ENCODE peak calls at places on chromosomes 11 and 22, in four cellular contexts. U, P, Z and H are unnamed samples.
A peak's percentile ranks its signal among the peaks of the same experiment; 100 is the strongest.

GRCh38 chr11:2581151-2581930 is 118.5 kb downstream of the KCNQ1OT1 start:
- DNase-seq in P (no peak), Z (no peak), U (no peak), H (no peak)

GRCh38 chr22:38864361-38865191 is 7.4 kb downstream of the CBX6 start:
- DNase-seq in P (peak; percentile 21), U (no peak), Z (no peak), H (no peak)

GRCh38 chr22:50568626-50569025 is 5.9 kb upstream of the SYCE3 start:
- DNase-seq in P (no peak), U (no peak), Z (no peak), H (no peak)

GRCh38 chr11:111236355-111236754 is 9.2 kb upstream of the POU2AF2 start:
- DNase-seq in Z (no peak), U (peak; percentile 5), P (no peak), H (no peak)

GRCh38 chr22:23862103-23862502 is 4.4 kb downstream of the SLC2A11 start:
- DNase-seq in U (peak; percentile 52), P (peak; percentile 50), Z (no peak), H (no peak)

GRCh38 chr11:19084661-19085315 is 24.3 kb upstream of the MRGPRX2 start:
- DNase-seq in U (no peak), P (no peak), Z (no peak), H (no peak)

GRCh38 chr11:111205622-111206385 is 39.7 kb upstream of the POU2AF2 start:
- DNase-seq in Z (no peak), P (no peak), U (no peak), H (no peak)

GRCh38 chr11:2569321-2569721 is 124.5 kb downstream of the KCNQ1 start:
- DNase-seq in U (no peak), Z (no peak), P (no peak), H (peak; percentile 17)

GRCh38 chr11:43868852-43869567 is 11.6 kb upstream of the ALKBH3 start:
- DNase-seq in Z (peak; percentile 70), U (peak; percentile 80), P (peak; percentile 13), H (no peak)

GRCh38 chr11:78318733-78319132 is 98.9 kb downstream of the GAB2 start:
- DNase-seq in Z (no peak), U (no peak), P (no peak), H (no peak)

GRCh38 chr11:78315724-78316123 is 101.9 kb downstream of the GAB2 start:
- DNase-seq in Z (no peak), P (no peak), U (no peak), H (no peak)

GRCh38 chr11:78319453-78319955 is 98.1 kb downstream of the GAB2 start:
- DNase-seq in U (peak; percentile 69), P (peak; percentile 36), Z (no peak), H (no peak)

GRCh38 chr11:78314753-78315152 is 102.9 kb downstream of the GAB2 start:
- DNase-seq in Z (no peak), P (no peak), U (no peak), H (no peak)

GRCh38 chr11:78318321-78318720 is 99.3 kb downstream of the GAB2 start:
- DNase-seq in U (no peak), Z (no peak), P (peak; percentile 80), H (no peak)
- H3K4me3 ChIP-seq in U (no peak overlapping the region), Z (no peak overlapping the region), P (no peak overlapping the region), H (no peak overlapping the region)

GRCh38 chr11:64241430-64242153 is 697 bp downstream of the FKBP2 start:
- DNase-seq in P (peak; percentile 99), U (peak; percentile 99), Z (peak; percentile 94), H (peak; percentile 91)

GRCh38 chr11:64241175-64241429 is 207 bp downstream of the FKBP2 start:
- DNase-seq in P (no peak), U (no peak), Z (no peak), H (no peak)

GRCh38 chr11:64238999-64239398 is 1.9 kb upstream of the FKBP2 start:
- DNase-seq in Z (no peak), U (no peak), P (no peak), H (no peak)

GRCh38 chr11:64240467-64241174 is at the start of gene FKBP2:
- DNase-seq in Z (peak; percentile 86), P (peak; percentile 97), U (peak; percentile 95), H (peak; percentile 78)

GRCh38 chr11:64239662-64240466 is 1.0 kb upstream of the FKBP2 start:
- DNase-seq in Z (no peak), U (no peak), P (no peak), H (no peak)
- H3K36me3 ChIP-seq in Z (peaks cover 14% of the 10 kb centered on the region), U (peaks cover 31% of the 10 kb centered on the region), P (peaks cover 20% of the 10 kb centered on the region), H (peaks cover 16% of the 10 kb centered on the region)

DNA sequence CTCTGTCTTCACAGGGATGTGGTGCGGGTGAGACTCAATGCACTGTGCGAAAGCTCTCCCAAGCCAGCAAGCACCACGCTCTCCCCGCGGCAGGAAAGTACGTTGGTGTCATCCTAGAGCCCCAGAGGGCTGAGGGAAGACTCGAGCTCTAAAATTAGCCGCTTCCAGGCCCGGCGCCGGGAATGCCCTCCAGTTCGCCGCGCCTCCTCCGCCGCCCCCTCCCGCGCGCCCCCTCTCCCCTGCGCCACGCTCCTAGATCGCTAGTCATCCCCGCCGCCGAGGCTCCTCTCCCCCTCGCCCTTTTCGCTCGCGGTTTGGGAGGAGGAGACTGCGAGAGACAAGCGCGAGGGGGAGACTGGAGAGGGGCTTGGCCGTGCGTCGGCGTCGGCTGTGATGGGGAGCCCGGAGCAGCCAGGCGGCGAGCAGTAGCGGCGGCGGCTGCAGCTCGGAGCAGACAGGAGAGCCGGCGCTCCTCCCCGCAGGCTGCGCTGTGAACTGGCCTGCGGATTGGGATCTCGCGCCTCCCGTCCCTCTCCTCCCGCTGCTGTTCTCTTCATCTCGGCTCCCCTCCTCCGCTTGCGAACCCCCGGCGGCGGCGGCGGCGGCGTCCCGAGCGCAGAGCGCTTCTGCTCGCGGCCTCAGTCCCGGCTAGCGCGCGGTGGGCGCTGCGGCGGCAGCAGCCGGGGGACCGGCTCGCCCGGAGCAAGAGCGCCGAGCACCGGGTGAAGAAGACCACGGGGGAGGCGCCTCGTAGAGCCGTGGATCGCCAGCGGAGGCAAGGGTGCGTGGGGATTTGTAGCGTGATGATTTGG is at the start of gene FAT3:
- DNase-seq in U (peak; percentile 41), P (peak; percentile 10), Z (peak; percentile 71), H (no peak)
- H3K4me3 ChIP-seq in U (peak within 1 kb of the TSS; percentile 47), P (no peak within 1 kb of the TSS), Z (peak within 1 kb of the TSS; percentile 75), H (peak within 1 kb of the TSS; percentile 48)

GRCh38 chr11:65208785-65209710 is 27.3 kb downstream of the CAPN1 start:
- DNase-seq in P (no peak), Z (no peak), U (no peak), H (no peak)
- H3K36me3 ChIP-seq in P (peaks cover 51% of the 10 kb centered on the region), Z (peaks cover 13% of the 10 kb centered on the region), U (peaks cover 66% of the 10 kb centered on the region), H (peaks cover 55% of the 10 kb centered on the region)

DNA sequence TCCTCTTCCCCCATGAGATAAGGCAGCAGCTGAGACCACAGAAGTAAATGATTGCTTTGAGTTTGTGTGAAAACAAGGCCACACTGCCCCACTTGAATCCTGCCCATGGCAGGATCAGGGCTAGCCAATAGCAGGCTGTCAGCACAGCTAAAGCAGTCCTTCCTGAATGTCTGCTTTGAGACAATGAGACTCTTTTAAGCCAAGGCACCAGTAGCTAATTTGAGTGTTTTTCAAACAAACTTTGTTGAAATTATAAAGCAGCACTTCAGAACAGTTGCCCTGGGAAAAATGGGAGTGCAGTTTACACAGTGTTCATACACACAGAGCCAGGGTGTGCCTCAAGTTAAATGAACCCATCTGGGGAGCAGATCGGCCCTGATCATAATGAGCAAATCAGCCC is 103.5 kb upstream of the OR5AK2 start:
- DNase-seq in P (no peak), Z (no peak), U (no peak), H (no peak)
- H3K4me3 ChIP-seq in P (no peak overlapping the region), Z (no peak overlapping the region), U (no peak overlapping the region), H (no peak overlapping the region)

GRCh38 chr11:70323811-70324210 is 53.3 kb downstream of the PPFIA1 start:
- DNase-seq in P (no peak), U (peak; percentile 44), Z (peak; percentile 26), H (no peak)
- H3K36me3 ChIP-seq in P (peaks cover 3% of the 10 kb centered on the region), U (peaks cover 18% of the 10 kb centered on the region), Z (peaks cover 21% of the 10 kb centered on the region), H (peaks cover 2% of the 10 kb centered on the region)

DNA sequence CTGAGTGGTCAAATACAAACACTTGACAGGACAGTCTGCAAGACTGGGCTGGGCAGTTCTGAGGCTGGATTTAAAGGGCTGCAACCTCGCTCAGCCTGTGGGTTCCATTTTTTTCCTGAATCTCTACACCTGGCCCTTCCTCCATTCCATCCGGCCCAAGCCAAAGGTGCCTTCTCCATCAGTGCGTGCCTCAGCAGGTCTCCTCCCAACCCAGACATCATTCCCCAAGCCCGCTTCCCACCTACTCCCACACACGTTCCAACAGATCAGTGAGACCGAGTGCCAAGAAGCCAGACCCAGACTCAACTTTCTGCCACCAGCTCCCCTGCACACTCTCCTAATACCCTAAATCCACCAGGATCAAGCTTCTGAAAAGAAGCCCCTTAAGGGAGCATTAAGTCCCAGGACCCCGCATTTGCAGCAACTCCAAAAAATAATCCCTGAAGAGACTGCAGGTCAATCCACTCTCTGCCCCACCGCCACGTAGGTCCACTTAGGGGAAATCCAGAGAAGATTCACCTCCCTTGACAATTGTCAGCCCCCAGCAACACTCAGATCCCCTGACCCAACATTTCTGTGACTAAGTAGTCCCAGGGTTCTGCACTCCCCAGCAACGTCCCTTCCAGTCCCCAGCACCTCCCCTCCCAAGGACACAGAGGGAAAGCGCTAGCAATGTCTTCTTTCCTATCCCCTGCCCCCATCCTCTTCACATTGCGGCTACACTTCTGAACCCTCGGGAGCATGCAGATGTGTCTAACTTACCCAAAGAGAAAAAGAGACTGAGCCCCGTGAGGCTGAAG is 639 bp downstream of the SCN2B start:
- DNase-seq in P (no peak), U (no peak), Z (no peak), H (no peak)
- H3K4me3 ChIP-seq in P (no peak overlapping the region), U (peak overlapping the region; percentile 29), Z (no peak overlapping the region), H (no peak overlapping the region)

GRCh38 chr11:134159652-134160051 is 64.1 kb downstream of the NCAPD3 start:
- DNase-seq in P (no peak), U (no peak), Z (no peak), H (no peak)

GRCh38 chr11:134170177-134170908 is 53.4 kb downstream of the NCAPD3 start:
- DNase-seq in Z (no peak), P (no peak), U (no peak), H (no peak)

GRCh38 chr11:134164490-134165370 is 59.0 kb downstream of the NCAPD3 start:
- DNase-seq in Z (no peak), P (no peak), U (no peak), H (no peak)
- H3K36me3 ChIP-seq in Z (peaks cover 39% of the 10 kb centered on the region), P (peaks cover 20% of the 10 kb centered on the region), U (peaks cover 30% of the 10 kb centered on the region), H (peaks cover 10% of the 10 kb centered on the region)

GRCh38 chr22:35553341-35553740 is 12.7 kb downstream of the RASD2 start:
- DNase-seq in Z (no peak), P (no peak), U (no peak), H (no peak)
- H3K4me3 ChIP-seq in Z (no peak overlapping the region), P (no peak overlapping the region), U (no peak overlapping the region), H (no peak overlapping the region)

GRCh38 chr11:128462802-128463385 is 124.5 kb downstream of the ETS1 start:
- DNase-seq in U (no peak), Z (no peak), P (no peak), H (no peak)
- H3K36me3 ChIP-seq in U (peaks cover 25% of the 10 kb centered on the region), Z (peaks cover 38% of the 10 kb centered on the region), P (peaks cover 23% of the 10 kb centered on the region), H (peaks cover 22% of the 10 kb centered on the region)